ENCODE peak calls at places on chromosomes 7 and 10, in seven cellular contexts. K, G, I, W, P, L and B are unnamed samples.
A peak's percentile ranks its signal among the peaks of the same experiment; 100 is the strongest.

GRCh38 chr7:67105382-67105781 is 108.7 kb downstream of the TYW1 start:
- DNase-seq in K (no peak), G (no peak), I (peak; percentile 41), W (no peak), P (peak; percentile 55), L (peak; percentile 61), B (peak; percentile 55)

GRCh38 chr7:150568714-150569113 is 1.5 kb downstream of the GIMAP4 start:
- DNase-seq in K (no peak), G (no peak), I (no peak), W (no peak), P (no peak), L (no peak), B (no peak)

GRCh38 chr7:71019703-71020102 is 112.2 kb upstream of the GALNT17 start:
- DNase-seq in K (no peak), G (no peak), I (no peak), W (no peak), P (no peak), L (no peak), B (no peak)

GRCh38 chr10:118592675-118593330 is 2.6 kb downstream of the PRLHR start:
- DNase-seq in K (peak; percentile 92), G (no peak), I (no peak), W (no peak), P (no peak), L (no peak), B (no peak)

GRCh38 chr10:109428775-109429480 is 494.4 kb downstream of the XPNPEP1 start:
- DNase-seq in K (no peak), G (no peak), I (no peak), W (no peak), P (peak; percentile 9), L (no peak), B (no peak)

GRCh38 chr7:64799-65430 is 127.5 kb upstream of the FAM20C start:
- DNase-seq in K (no peak), G (no peak), I (no peak), W (no peak), P (no peak), L (no peak), B (peak; percentile 54)

GRCh38 chr10:21791276-21791675 is 212.3 kb downstream of the DNAJC1 start:
- DNase-seq in K (no peak), G (no peak), I (no peak), W (no peak), P (no peak), L (no peak), B (no peak)

GRCh38 chr7:140330128-140330527 is 68.2 kb downstream of the SLC37A3 start:
- DNase-seq in K (no peak), G (no peak), I (no peak), W (no peak), P (no peak), L (no peak), B (no peak)

GRCh38 chr10:118952493-118953295 is 76.8 kb upstream of the NANOS1 start:
- DNase-seq in K (no peak), G (no peak), I (no peak), W (no peak), P (no peak), L (no peak), B (no peak)

GRCh38 chr10:55786461-55786860 is 574.6 kb downstream of the ZWINT start:
- DNase-seq in K (no peak), G (no peak), I (no peak), W (no peak), P (no peak), L (no peak), B (no peak)

GRCh38 chr10:44947356-44948152 is 12.0 kb upstream of the RASSF4 start:
- DNase-seq in K (no peak), G (no peak), I (no peak), W (no peak), P (no peak), L (peak; percentile 62), B (peak; percentile 86)

GRCh38 chr7:88306590-88307048 is at the start of gene STEAP4:
- DNase-seq in K (no peak), G (peak; percentile 86), I (no peak), W (peak; percentile 52), P (peak; percentile 44), L (peak; percentile 65), B (peak; percentile 8)

GRCh38 chr7:112891698-112892097 is 101.5 kb upstream of the TMEM168 start:
- DNase-seq in K (no peak), G (no peak), I (no peak), W (no peak), P (no peak), L (no peak), B (no peak)

GRCh38 chr7:14446829-14447228 is 455.7 kb downstream of the DGKB start:
- DNase-seq in K (no peak), G (no peak), I (no peak), W (no peak), P (no peak), L (no peak), B (no peak)